ENCODE peak calls at places on chromosome 22, in four cellular contexts. One of them, this sample, is unnamed.
A peak's percentile ranks its signal among the peaks of the same experiment; 100 is the strongest.

GRCh38 chr22:29811377-29811776 is 26.7 kb downstream of the ASCC2 start:
- DNase-seq in pancreas: no peak
- DNase-seq in neural progenitor cell: no peak
- DNase-seq in Panc1: no peak
- DNase-seq in this sample: peak; percentile 18

GRCh38 chr22:30078320-30079311 is 1.6 kb upstream of the HORMAD2 start:
- DNase-seq in pancreas: no peak
- DNase-seq in Panc1: no peak
- DNase-seq in neural progenitor cell: no peak
- DNase-seq in this sample: peak; percentile 16

GRCh38 chr22:23626286-23626975 is 5.7 kb downstream of the DRICH1 start:
- DNase-seq in neural progenitor cell: no peak
- DNase-seq in Panc1: no peak
- DNase-seq in pancreas: no peak
- DNase-seq in this sample: no peak

GRCh38 chr22:39384750-39385480 is 14.7 kb upstream of the TAB1 start:
- DNase-seq in neural progenitor cell: peak; percentile 71
- DNase-seq in Panc1: no peak
- DNase-seq in pancreas: no peak
- DNase-seq in this sample: peak; percentile 37

GRCh38 chr22:30453731-30454510 is 17.9 kb downstream of the SEC14L3 start:
- DNase-seq in pancreas: no peak
- DNase-seq in neural progenitor cell: peak; percentile 50
- DNase-seq in Panc1: no peak
- DNase-seq in this sample: peak; percentile 23

GRCh38 chr22:44461083-44461375 is 37.0 kb downstream of the RTL6 start:
- DNase-seq in neural progenitor cell: no peak
- DNase-seq in pancreas: no peak
- DNase-seq in Panc1: no peak
- DNase-seq in this sample: no peak

GRCh38 chr22:40335358-40335757 is 10.9 kb upstream of the ADSL start:
- DNase-seq in Panc1: no peak
- DNase-seq in pancreas: no peak
- DNase-seq in neural progenitor cell: no peak
- DNase-seq in this sample: no peak

GRCh38 chr22:21102659-21103267 is 57.0 kb downstream of the LRRC74B start:
- DNase-seq in pancreas: peak; percentile 59
- DNase-seq in Panc1: peak; percentile 41
- DNase-seq in neural progenitor cell: peak; percentile 90
- DNase-seq in this sample: peak; percentile 91

GRCh38 chr22:36541831-36542391 is 12.9 kb upstream of the EIF3D start:
- DNase-seq in neural progenitor cell: no peak
- DNase-seq in Panc1: peak; percentile 85
- DNase-seq in pancreas: no peak
- DNase-seq in this sample: peak; percentile 75

GRCh38 chr22:36746571-36746970 is 29.3 kb downstream of the IFT27 start:
- DNase-seq in neural progenitor cell: no peak
- DNase-seq in pancreas: no peak
- DNase-seq in Panc1: no peak
- DNase-seq in this sample: no peak

GRCh38 chr22:44456661-44457412 is 41.2 kb downstream of the RTL6 start:
- DNase-seq in pancreas: no peak
- DNase-seq in Panc1: no peak
- DNase-seq in neural progenitor cell: no peak
- DNase-seq in this sample: no peak

GRCh38 chr22:40340044-40340443 is 6.3 kb upstream of the ADSL start:
- DNase-seq in pancreas: no peak
- DNase-seq in Panc1: no peak
- DNase-seq in neural progenitor cell: no peak
- DNase-seq in this sample: no peak

GRCh38 chr22:42683599-42684283 is 34.5 kb upstream of the CYB5R3 start:
- DNase-seq in Panc1: no peak
- DNase-seq in pancreas: no peak
- DNase-seq in neural progenitor cell: no peak
- DNase-seq in this sample: no peak

GRCh38 chr22:31828739-31829138 is 74.9 kb downstream of the DEPDC5 start:
- DNase-seq in pancreas: no peak
- DNase-seq in neural progenitor cell: no peak
- DNase-seq in Panc1: no peak
- DNase-seq in this sample: no peak

GRCh38 chr22:28329582-28330073 is 350.0 kb downstream of the TTC28 start:
- DNase-seq in pancreas: no peak
- DNase-seq in neural progenitor cell: no peak
- DNase-seq in Panc1: no peak
- DNase-seq in this sample: no peak

GRCh38 chr22:41469218-41469851 is 418 bp downstream of the ACO2 start:
- DNase-seq in pancreas: no peak
- DNase-seq in Panc1: no peak
- DNase-seq in neural progenitor cell: peak; percentile 55
- DNase-seq in this sample: no peak

GRCh38 chr22:31291716-31292644 is at the start of gene PIK3IP1:
- DNase-seq in Panc1: no peak
- DNase-seq in neural progenitor cell: peak; percentile 92
- DNase-seq in pancreas: peak; percentile 94
- DNase-seq in this sample: peak; percentile 86

GRCh38 chr22:39306456-39307361 is 12.7 kb downstream of the RPL3 start:
- DNase-seq in pancreas: no peak
- DNase-seq in Panc1: no peak
- DNase-seq in neural progenitor cell: peak; percentile 69
- DNase-seq in this sample: peak; percentile 62

GRCh38 chr22:39946571-39947407 is 13.4 kb upstream of the TMA7B start:
- DNase-seq in Panc1: no peak
- DNase-seq in neural progenitor cell: no peak
- DNase-seq in pancreas: no peak
- DNase-seq in this sample: peak; percentile 62

GRCh38 chr22:50476819-50477344 is 2.0 kb upstream of the SBF1 start:
- DNase-seq in neural progenitor cell: no peak
- DNase-seq in Panc1: no peak
- DNase-seq in pancreas: no peak
- DNase-seq in this sample: no peak

GRCh38 chr22:29175312-29175835 is 30.3 kb upstream of the EMID1 start:
- DNase-seq in Panc1: no peak
- DNase-seq in neural progenitor cell: no peak
- DNase-seq in pancreas: no peak
- DNase-seq in this sample: no peak

GRCh38 chr22:31096637-31097274 is 10.6 kb downstream of the SELENOM start:
- DNase-seq in Panc1: no peak
- DNase-seq in neural progenitor cell: no peak
- DNase-seq in pancreas: no peak
- DNase-seq in this sample: no peak

GRCh38 chr22:40385041-40385782 is 14.8 kb downstream of the SGSM3 start:
- DNase-seq in Panc1: no peak
- DNase-seq in pancreas: no peak
- DNase-seq in neural progenitor cell: no peak
- DNase-seq in this sample: peak; percentile 17

GRCh38 chr22:43159484-43160178 is 8.3 kb downstream of the TSPO start:
- DNase-seq in pancreas: no peak
- DNase-seq in neural progenitor cell: peak; percentile 70
- DNase-seq in Panc1: no peak
- DNase-seq in this sample: peak; percentile 29

GRCh38 chr22:20957691-20958440 is 9.2 kb upstream of the AIFM3 start:
- DNase-seq in Panc1: no peak
- DNase-seq in neural progenitor cell: peak; percentile 65
- DNase-seq in pancreas: no peak
- DNase-seq in this sample: peak; percentile 52

GRCh38 chr22:19799322-19800190 is 39.0 kb downstream of the TBX1 start:
- DNase-seq in pancreas: no peak
- DNase-seq in Panc1: no peak
- DNase-seq in neural progenitor cell: no peak
- DNase-seq in this sample: no peak

GRCh38 chr22:19800306-19800705 is 39.7 kb downstream of the TBX1 start:
- DNase-seq in neural progenitor cell: no peak
- DNase-seq in Panc1: no peak
- DNase-seq in pancreas: no peak
- DNase-seq in this sample: no peak

GRCh38 chr22:19802001-19802880 is 41.7 kb downstream of the TBX1 start:
- DNase-seq in pancreas: no peak
- DNase-seq in neural progenitor cell: no peak
- DNase-seq in Panc1: no peak
- DNase-seq in this sample: no peak

GRCh38 chr22:19801340-19802000 is 40.9 kb downstream of the TBX1 start:
- DNase-seq in pancreas: no peak
- DNase-seq in neural progenitor cell: no peak
- DNase-seq in Panc1: no peak
- DNase-seq in this sample: no peak

GRCh38 chr22:19800761-19801244 is 40.2 kb downstream of the TBX1 start:
- DNase-seq in pancreas: no peak
- DNase-seq in Panc1: no peak
- DNase-seq in neural progenitor cell: peak; percentile 58
- DNase-seq in this sample: peak; percentile 24
- TF ChIP-seq CTCF in pancreas: no peak
- TF ChIP-seq CTCF in Panc1: no peak
- TF ChIP-seq CTCF in neural progenitor cell: peak; percentile 50
- TF ChIP-seq CTCF in this sample: no peak

DNA sequence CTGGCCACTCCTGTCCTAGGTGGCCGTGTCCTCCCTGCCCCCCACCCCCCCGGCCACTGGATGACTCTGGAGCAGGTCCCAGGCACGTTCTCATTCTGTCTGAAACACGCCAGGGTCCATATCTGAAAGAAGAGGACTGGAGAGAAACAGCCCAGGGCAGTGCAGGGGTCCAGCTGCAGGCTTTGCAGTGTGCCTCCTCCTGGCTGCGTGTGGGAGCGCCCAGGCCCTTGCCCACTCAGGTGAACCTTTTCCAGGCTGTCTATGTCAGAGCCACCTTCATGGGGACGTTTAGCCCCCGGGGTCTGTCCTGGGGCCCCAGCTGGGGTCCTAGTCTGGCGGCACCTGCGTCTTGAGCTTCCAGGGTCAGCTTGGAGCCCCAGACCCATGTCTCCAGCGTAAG is 15.6 kb downstream of the GRAMD4 start:
- DNase-seq in pancreas: no peak
- DNase-seq in Panc1: no peak
- DNase-seq in neural progenitor cell: peak; percentile 50
- DNase-seq in this sample: no peak
- TF ChIP-seq CTCF in pancreas: no peak
- TF ChIP-seq CTCF in Panc1: no peak
- TF ChIP-seq CTCF in neural progenitor cell: peak; percentile 34
- TF ChIP-seq CTCF in this sample: no peak

GRCh38 chr22:46463435-46464227 is 73.8 kb downstream of the CELSR1 start:
- DNase-seq in pancreas: no peak
- DNase-seq in neural progenitor cell: no peak
- DNase-seq in Panc1: no peak
- DNase-seq in this sample: no peak

GRCh38 chr22:46465793-46466192 is 71.6 kb downstream of the CELSR1 start:
- DNase-seq in Panc1: no peak
- DNase-seq in pancreas: no peak
- DNase-seq in neural progenitor cell: no peak
- DNase-seq in this sample: no peak

GRCh38 chr22:46464296-46464695 is 73.1 kb downstream of the CELSR1 start:
- DNase-seq in Panc1: no peak
- DNase-seq in pancreas: no peak
- DNase-seq in neural progenitor cell: no peak
- DNase-seq in this sample: no peak

GRCh38 chr22:46465348-46465725 is 72.1 kb downstream of the CELSR1 start:
- DNase-seq in Panc1: no peak
- DNase-seq in pancreas: no peak
- DNase-seq in neural progenitor cell: no peak
- DNase-seq in this sample: no peak

GRCh38 chr22:46464701-46465347 is 72.6 kb downstream of the CELSR1 start:
- DNase-seq in Panc1: no peak
- DNase-seq in pancreas: no peak
- DNase-seq in neural progenitor cell: no peak
- DNase-seq in this sample: no peak
- TF ChIP-seq CTCF in Panc1: no peak
- TF ChIP-seq CTCF in pancreas: no peak
- TF ChIP-seq CTCF in neural progenitor cell: no peak
- TF ChIP-seq CTCF in this sample: no peak

GRCh38 chr22:27257987-27258386 is 543.6 kb downstream of the MN1 start:
- DNase-seq in Panc1: no peak
- DNase-seq in pancreas: no peak
- DNase-seq in neural progenitor cell: no peak
- DNase-seq in this sample: no peak
- TF ChIP-seq CTCF in Panc1: no peak
- TF ChIP-seq CTCF in pancreas: no peak
- TF ChIP-seq CTCF in neural progenitor cell: no peak
- TF ChIP-seq CTCF in this sample: no peak

GRCh38 chr22:38136607-38137006 is 26.1 kb upstream of the BAIAP2L2 start:
- DNase-seq in Panc1: no peak
- DNase-seq in pancreas: no peak
- DNase-seq in neural progenitor cell: no peak
- DNase-seq in this sample: no peak
- TF ChIP-seq CTCF in Panc1: no peak
- TF ChIP-seq CTCF in pancreas: no peak
- TF ChIP-seq CTCF in neural progenitor cell: no peak
- TF ChIP-seq CTCF in this sample: no peak

GRCh38 chr22:35175392-35175791 is 81.9 kb upstream of the HMGXB4 start:
- DNase-seq in neural progenitor cell: no peak
- DNase-seq in pancreas: no peak
- DNase-seq in Panc1: no peak
- DNase-seq in this sample: no peak

GRCh38 chr22:35174398-35174797 is 82.9 kb upstream of the HMGXB4 start:
- DNase-seq in neural progenitor cell: no peak
- DNase-seq in pancreas: no peak
- DNase-seq in Panc1: no peak
- DNase-seq in this sample: no peak

GRCh38 chr22:35178446-35178845 is 78.8 kb upstream of the HMGXB4 start:
- DNase-seq in neural progenitor cell: no peak
- DNase-seq in pancreas: no peak
- DNase-seq in Panc1: no peak
- DNase-seq in this sample: no peak

GRCh38 chr22:35173655-35174054 is 83.6 kb upstream of the HMGXB4 start:
- DNase-seq in Panc1: no peak
- DNase-seq in pancreas: no peak
- DNase-seq in neural progenitor cell: no peak
- DNase-seq in this sample: no peak

DNA sequence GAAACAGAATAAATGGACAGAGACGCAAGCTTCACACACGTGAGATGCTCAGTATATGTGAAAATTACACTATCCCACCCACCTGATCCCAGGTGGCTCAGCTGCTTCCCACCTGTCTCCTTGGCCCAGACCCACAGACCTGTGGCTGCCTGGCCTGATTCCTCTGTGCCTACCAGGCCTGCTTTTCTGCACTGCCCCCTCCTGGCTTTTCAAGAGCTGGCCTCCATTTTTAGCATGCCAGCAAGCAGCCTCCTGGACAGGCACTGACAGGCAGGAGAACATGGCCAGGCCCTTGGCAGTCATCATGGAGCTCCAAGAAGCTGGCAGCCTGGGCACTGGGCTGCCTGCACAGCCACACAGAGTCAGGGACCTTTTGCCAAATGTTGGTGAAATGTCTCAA is 79.5 kb upstream of the HMGXB4 start:
- DNase-seq in Panc1: no peak
- DNase-seq in neural progenitor cell: peak; percentile 12
- DNase-seq in pancreas: no peak
- DNase-seq in this sample: no peak
- TF ChIP-seq CTCF in Panc1: peak; percentile 10
- TF ChIP-seq CTCF in neural progenitor cell: peak; percentile 40
- TF ChIP-seq CTCF in pancreas: no peak
- TF ChIP-seq CTCF in this sample: no peak